ENCODE peak calls at places on chromosomes 2 and 18, in nine cellular contexts. A, H, S, B, P, G, V, Y and X are unnamed samples.

GRCh38 chr18:58793361-58793760 is 71.3 kb upstream of the ZNF532 start:
- DNase-seq in A (no peak), H (peak; percentile 89), S (no peak), B (no peak), P (no peak), G (peak; percentile 98), V (no peak), Y (no peak), X (no peak)

GRCh38 chr2:217033191-217033590 is 173.3 kb upstream of the TNP1 start:
- DNase-seq in A (no peak), H (no peak), S (no peak), B (no peak), P (no peak), G (no peak), V (no peak), Y (no peak), X (no peak)

GRCh38 chr18:678482-679182 is 21.2 kb downstream of the TYMS start:
- DNase-seq in A (no peak), H (no peak), S (no peak), B (no peak), P (no peak), G (no peak), V (no peak), Y (no peak), X (no peak)

GRCh38 chr2:147026664-147027278 is 818.1 kb upstream of the ACVR2A start:
- DNase-seq in A (no peak), H (peak; percentile 91), S (no peak), B (no peak), P (no peak), G (peak; percentile 78), V (no peak), Y (no peak), X (no peak)

GRCh38 chr18:8632386-8632785 is 23.1 kb downstream of the RAB12 start:
- DNase-seq in A (no peak), H (no peak), S (no peak), B (no peak), P (no peak), G (no peak), V (no peak), Y (no peak), X (no peak)

GRCh38 chr18:36899289-36899688 is 70.4 kb downstream of the KIAA1328 start:
- DNase-seq in A (peak; percentile 65), H (peak; percentile 2), S (peak; percentile 11), B (peak; percentile 11), P (peak; percentile 79), G (peak; percentile 48), V (peak; percentile 39), Y (no peak), X (peak; percentile 31)

GRCh38 chr2:29011650-29012060 is 30.6 kb downstream of the TOGARAM2 start:
- DNase-seq in A (no peak), H (no peak), S (no peak), B (no peak), P (no peak), G (no peak), V (no peak), Y (peak; percentile 39), X (no peak)

GRCh38 chr2:176554107-176555048 is 285.1 kb downstream of the MTX2 start:
- DNase-seq in A (peak; percentile 67), H (peak; percentile 79), S (peak; percentile 63), B (peak; percentile 80), P (peak; percentile 85), G (peak; percentile 85), V (peak; percentile 43), Y (peak; percentile 83), X (peak; percentile 72)

GRCh38 chr2:11112870-11113428 is 42.3 kb upstream of the SLC66A3 start:
- DNase-seq in A (no peak), H (no peak), S (no peak), B (no peak), P (no peak), G (no peak), V (no peak), Y (no peak), X (no peak)

GRCh38 chr2:11109002-11109401 is 46.3 kb upstream of the SLC66A3 start:
- DNase-seq in A (no peak), H (no peak), S (no peak), B (no peak), P (no peak), G (no peak), V (no peak), Y (no peak), X (no peak)

GRCh38 chr2:11117776-11118175 is 37.5 kb upstream of the SLC66A3 start:
- DNase-seq in A (no peak), H (no peak), S (no peak), B (no peak), P (no peak), G (no peak), V (no peak), Y (no peak), X (no peak)

GRCh38 chr2:11111811-11112425 is 43.3 kb upstream of the SLC66A3 start:
- DNase-seq in A (no peak), H (no peak), S (no peak), B (no peak), P (peak; percentile 39), G (no peak), V (peak; percentile 24), Y (no peak), X (no peak)
- TF ChIP-seq EZH2phosphoT487 in A (no peak), H (no peak), S (no peak), B (no peak), P (no peak), G (no peak), V (no peak), Y (no peak), X (no peak)

GRCh38 chr2:235516257-235516656 is 22.4 kb downstream of the AGAP1 start:
- DNase-seq in A (no peak), H (no peak), S (no peak), B (no peak), P (no peak), G (no peak), V (no peak), Y (no peak), X (no peak)

GRCh38 chr2:235520787-235521186 is 26.9 kb downstream of the AGAP1 start:
- DNase-seq in A (no peak), H (no peak), S (no peak), B (no peak), P (no peak), G (no peak), V (no peak), Y (no peak), X (no peak)

GRCh38 chr2:235515821-235516220 is 22.0 kb downstream of the AGAP1 start:
- DNase-seq in A (no peak), H (no peak), S (no peak), B (no peak), P (no peak), G (no peak), V (no peak), Y (no peak), X (no peak)

GRCh38 chr2:235515364-235515742 is 21.5 kb downstream of the AGAP1 start:
- DNase-seq in A (no peak), H (no peak), S (no peak), B (no peak), P (no peak), G (no peak), V (no peak), Y (no peak), X (no peak)

DNA sequence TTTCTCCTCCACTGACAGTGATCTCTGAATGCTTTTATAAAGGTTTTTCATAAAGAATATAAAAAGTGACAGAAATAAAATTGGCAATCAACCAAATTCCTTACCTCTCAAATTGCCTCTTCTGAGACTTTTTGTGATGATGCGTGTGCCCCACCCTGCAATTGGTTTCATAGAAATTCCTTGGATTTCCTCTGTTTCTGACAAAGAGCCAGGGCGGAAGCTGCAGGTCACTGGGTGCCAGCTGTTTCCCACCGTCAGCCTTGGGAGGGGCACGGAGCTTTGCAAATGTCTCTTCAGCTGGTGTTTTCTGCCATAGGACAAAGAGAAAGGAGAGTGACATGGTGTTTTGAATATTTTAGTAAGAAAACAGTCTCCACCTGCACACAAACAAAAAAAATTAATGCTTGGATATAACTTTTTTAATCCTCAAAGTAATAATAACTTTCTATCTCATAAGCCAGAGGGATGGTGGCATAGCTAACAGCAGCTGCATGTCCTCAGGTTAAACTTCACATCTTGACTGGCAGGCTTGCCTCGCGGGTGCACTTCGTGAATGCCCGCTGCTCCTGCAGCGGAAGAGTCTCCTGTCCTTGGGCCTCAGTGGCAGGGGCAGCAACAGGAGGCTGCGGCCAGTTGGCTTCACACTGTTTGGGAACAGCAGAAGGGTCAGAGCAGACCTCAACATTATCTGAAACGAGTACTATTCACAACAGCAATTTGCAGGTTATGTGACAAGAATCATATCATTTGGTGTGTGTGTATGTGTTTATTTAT is 24.7 kb downstream of the AGAP1 start:
- DNase-seq in A (no peak), H (no peak), S (no peak), B (no peak), P (no peak), G (peak; percentile 64), V (no peak), Y (no peak), X (no peak)
- TF ChIP-seq EZH2phosphoT487 in A (no peak), H (no peak), S (no peak), B (no peak), P (no peak), G (no peak), V (no peak), Y (no peak), X (no peak)

GRCh38 chr2:987789-988188 is 37.1 kb downstream of the SNTG2 start:
- DNase-seq in A (no peak), H (no peak), S (no peak), B (no peak), P (no peak), G (no peak), V (no peak), Y (no peak), X (no peak)

GRCh38 chr2:989766-990467 is 39.3 kb downstream of the SNTG2 start:
- DNase-seq in A (no peak), H (no peak), S (no peak), B (peak; percentile 53), P (no peak), G (no peak), V (no peak), Y (no peak), X (no peak)

GRCh38 chr2:981759-982158 is 31.1 kb downstream of the SNTG2 start:
- DNase-seq in A (no peak), H (no peak), S (no peak), B (no peak), P (no peak), G (no peak), V (no peak), Y (no peak), X (no peak)

GRCh38 chr2:981258-981657 is 30.6 kb downstream of the SNTG2 start:
- DNase-seq in A (no peak), H (no peak), S (no peak), B (no peak), P (no peak), G (no peak), V (no peak), Y (no peak), X (no peak)

DNA sequence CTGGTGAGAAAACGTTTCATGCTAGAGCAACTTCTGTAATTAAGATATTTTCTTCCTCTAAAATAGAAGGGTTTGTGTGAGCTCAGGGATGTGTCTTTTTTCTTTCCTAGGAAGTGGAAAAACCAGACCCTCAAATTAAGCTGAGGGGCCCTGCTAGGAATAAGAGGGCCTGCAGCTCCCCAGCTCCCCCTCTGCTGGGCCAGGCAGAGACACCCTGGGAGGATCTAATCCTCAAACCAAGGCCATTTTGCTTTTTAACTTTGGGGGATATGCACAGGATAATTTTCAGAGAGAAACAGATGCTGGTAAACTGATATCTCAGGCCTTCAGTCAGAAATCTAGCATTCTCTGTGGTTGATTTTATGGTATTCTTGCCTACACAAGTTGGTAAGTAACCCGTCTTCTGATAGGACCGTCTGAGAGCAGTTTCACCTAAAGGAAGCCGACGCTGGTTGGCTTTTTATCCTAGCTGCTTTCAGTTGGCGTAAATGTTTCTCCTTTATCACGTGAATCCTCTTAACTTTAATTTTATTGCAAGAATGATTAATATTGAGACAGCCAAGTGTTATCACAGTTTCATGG is 34.8 kb downstream of the SNTG2 start:
- DNase-seq in A (no peak), H (no peak), S (no peak), B (no peak), P (no peak), G (no peak), V (no peak), Y (peak; percentile 50), X (peak; percentile 33)
- TF ChIP-seq EZH2phosphoT487 in A (no peak), H (no peak), S (no peak), B (no peak), P (no peak), G (no peak), V (no peak), Y (no peak), X (no peak)

DNA sequence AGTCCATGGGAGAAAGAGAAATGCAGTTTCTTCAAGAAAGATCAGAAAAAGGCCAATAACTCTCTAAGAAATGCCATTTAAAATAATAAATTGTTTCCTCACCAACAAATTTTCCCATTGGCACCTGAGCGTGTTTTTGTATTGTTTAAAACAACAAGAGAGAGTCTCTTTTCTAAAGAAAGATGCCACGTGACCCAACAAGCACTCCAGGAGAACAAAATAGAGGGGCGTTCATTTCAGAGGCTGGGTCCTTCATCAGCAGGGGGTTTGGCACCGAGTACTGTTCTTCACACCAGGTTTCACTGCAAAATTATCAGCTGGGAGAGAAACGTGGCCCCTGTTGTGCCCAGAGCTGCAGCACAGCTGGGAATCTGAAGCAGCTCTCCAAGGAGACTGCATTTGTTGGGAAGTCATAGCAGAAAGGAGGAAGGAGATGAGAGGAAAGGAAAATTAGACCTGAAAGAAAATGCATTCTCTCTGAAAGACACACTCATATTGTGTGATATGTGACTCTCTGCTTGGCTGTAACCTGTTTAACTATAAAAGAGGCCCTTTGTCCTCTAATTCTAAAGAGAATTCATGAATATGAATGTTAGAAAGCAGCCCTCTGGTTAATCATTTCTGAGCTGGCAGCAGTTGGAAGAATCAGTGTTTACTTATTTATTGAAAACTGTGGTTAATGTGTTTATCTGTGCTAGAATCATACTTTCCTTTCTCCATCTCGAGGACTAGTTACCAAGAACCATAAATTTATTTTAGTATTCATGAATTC is 205.3 kb upstream of the CDH20 start:
- DNase-seq in A (no peak), H (no peak), S (no peak), B (no peak), P (peak; percentile 14), G (no peak), V (no peak), Y (no peak), X (no peak)
- TF ChIP-seq EZH2phosphoT487 in A (no peak), H (no peak), S (no peak), B (no peak), P (no peak), G (no peak), V (no peak), Y (no peak), X (no peak)